ENCODE peak calls at places on chromosome 16, in eight cellular contexts. One of them, this sample, is unnamed.
A peak's percentile ranks its signal among the peaks of the same experiment; 100 is the strongest.

GRCh38 chr16:19148189-19148588 is 19.9 kb upstream of the SYT17 start:
- DNase-seq in naive thymus-derived CD4-positive, alpha-beta T cell: no peak
- DNase-seq in CD8-positive, alpha-beta T cell: no peak
- DNase-seq in H1: no peak
- DNase-seq in Caco-2: no peak
- DNase-seq in CD4-positive, alpha-beta memory T cell: no peak
- DNase-seq in GM12878: no peak
- DNase-seq in effector memory CD4-positive, alpha-beta T cell: no peak
- DNase-seq in this sample: no peak

GRCh38 chr16:3458852-3459361 is 15.4 kb downstream of the NAA60 start:
- DNase-seq in H1: no peak
- DNase-seq in CD8-positive, alpha-beta T cell: no peak
- DNase-seq in GM12878: no peak
- DNase-seq in Caco-2: peak; percentile 61
- DNase-seq in naive thymus-derived CD4-positive, alpha-beta T cell: peak; percentile 9
- DNase-seq in CD4-positive, alpha-beta memory T cell: peak; percentile 26
- DNase-seq in effector memory CD4-positive, alpha-beta T cell: no peak
- DNase-seq in this sample: no peak

GRCh38 chr16:70576431-70577255 is 53.0 kb downstream of the SF3B3 start:
- DNase-seq in CD8-positive, alpha-beta T cell: no peak
- DNase-seq in CD4-positive, alpha-beta memory T cell: no peak
- DNase-seq in naive thymus-derived CD4-positive, alpha-beta T cell: no peak
- DNase-seq in H1: no peak
- DNase-seq in effector memory CD4-positive, alpha-beta T cell: no peak
- DNase-seq in Caco-2: no peak
- DNase-seq in GM12878: peak; percentile 62
- DNase-seq in this sample: no peak

GRCh38 chr16:85066346-85066885 is 38.8 kb downstream of the KIAA0513 start:
- DNase-seq in GM12878: no peak
- DNase-seq in H1: no peak
- DNase-seq in naive thymus-derived CD4-positive, alpha-beta T cell: no peak
- DNase-seq in CD4-positive, alpha-beta memory T cell: no peak
- DNase-seq in CD8-positive, alpha-beta T cell: no peak
- DNase-seq in Caco-2: no peak
- DNase-seq in effector memory CD4-positive, alpha-beta T cell: no peak
- DNase-seq in this sample: peak; percentile 28

GRCh38 chr16:4414187-4414909 is 2.0 kb downstream of the CORO7 start:
- DNase-seq in H1: no peak
- DNase-seq in effector memory CD4-positive, alpha-beta T cell: peak; percentile 83
- DNase-seq in CD4-positive, alpha-beta memory T cell: peak; percentile 96
- DNase-seq in naive thymus-derived CD4-positive, alpha-beta T cell: peak; percentile 92
- DNase-seq in CD8-positive, alpha-beta T cell: peak; percentile 69
- DNase-seq in Caco-2: no peak
- DNase-seq in GM12878: peak; percentile 98
- DNase-seq in this sample: no peak

GRCh38 chr16:1775006-1775845 is 2.3 kb upstream of the MRPS34 start:
- DNase-seq in Caco-2: no peak
- DNase-seq in naive thymus-derived CD4-positive, alpha-beta T cell: no peak
- DNase-seq in GM12878: no peak
- DNase-seq in CD4-positive, alpha-beta memory T cell: no peak
- DNase-seq in H1: no peak
- DNase-seq in effector memory CD4-positive, alpha-beta T cell: no peak
- DNase-seq in CD8-positive, alpha-beta T cell: no peak
- DNase-seq in this sample: no peak

GRCh38 chr16:66026931-66027330 is 339.6 kb upstream of the CDH5 start:
- DNase-seq in GM12878: no peak
- DNase-seq in effector memory CD4-positive, alpha-beta T cell: no peak
- DNase-seq in H1: no peak
- DNase-seq in Caco-2: no peak
- DNase-seq in CD8-positive, alpha-beta T cell: no peak
- DNase-seq in CD4-positive, alpha-beta memory T cell: no peak
- DNase-seq in naive thymus-derived CD4-positive, alpha-beta T cell: no peak
- DNase-seq in this sample: no peak

GRCh38 chr16:29809850-29810698 is 1.9 kb upstream of the PRRT2 start:
- DNase-seq in CD8-positive, alpha-beta T cell: peak; percentile 55
- DNase-seq in Caco-2: no peak
- DNase-seq in CD4-positive, alpha-beta memory T cell: peak; percentile 54
- DNase-seq in GM12878: no peak
- DNase-seq in effector memory CD4-positive, alpha-beta T cell: no peak
- DNase-seq in naive thymus-derived CD4-positive, alpha-beta T cell: peak; percentile 33
- DNase-seq in H1: no peak
- DNase-seq in this sample: no peak

GRCh38 chr16:85554114-85554790 is 58.9 kb upstream of the GSE1 start:
- DNase-seq in H1: no peak
- DNase-seq in CD8-positive, alpha-beta T cell: peak; percentile 59
- DNase-seq in CD4-positive, alpha-beta memory T cell: peak; percentile 80
- DNase-seq in naive thymus-derived CD4-positive, alpha-beta T cell: peak; percentile 62
- DNase-seq in Caco-2: peak; percentile 62
- DNase-seq in effector memory CD4-positive, alpha-beta T cell: peak; percentile 72
- DNase-seq in GM12878: peak; percentile 85
- DNase-seq in this sample: peak; percentile 80

GRCh38 chr16:78705694-78706093 is 606.2 kb downstream of the WWOX start:
- DNase-seq in CD8-positive, alpha-beta T cell: no peak
- DNase-seq in CD4-positive, alpha-beta memory T cell: peak; percentile 47
- DNase-seq in H1: no peak
- DNase-seq in Caco-2: no peak
- DNase-seq in effector memory CD4-positive, alpha-beta T cell: no peak
- DNase-seq in GM12878: peak; percentile 9
- DNase-seq in naive thymus-derived CD4-positive, alpha-beta T cell: peak; percentile 26
- DNase-seq in this sample: no peak

GRCh38 chr16:27404163-27404823 is 2.3 kb downstream of the IL21R start:
- DNase-seq in Caco-2: no peak
- DNase-seq in effector memory CD4-positive, alpha-beta T cell: no peak
- DNase-seq in naive thymus-derived CD4-positive, alpha-beta T cell: no peak
- DNase-seq in H1: no peak
- DNase-seq in CD8-positive, alpha-beta T cell: no peak
- DNase-seq in CD4-positive, alpha-beta memory T cell: no peak
- DNase-seq in GM12878: no peak
- DNase-seq in this sample: no peak

DNA sequence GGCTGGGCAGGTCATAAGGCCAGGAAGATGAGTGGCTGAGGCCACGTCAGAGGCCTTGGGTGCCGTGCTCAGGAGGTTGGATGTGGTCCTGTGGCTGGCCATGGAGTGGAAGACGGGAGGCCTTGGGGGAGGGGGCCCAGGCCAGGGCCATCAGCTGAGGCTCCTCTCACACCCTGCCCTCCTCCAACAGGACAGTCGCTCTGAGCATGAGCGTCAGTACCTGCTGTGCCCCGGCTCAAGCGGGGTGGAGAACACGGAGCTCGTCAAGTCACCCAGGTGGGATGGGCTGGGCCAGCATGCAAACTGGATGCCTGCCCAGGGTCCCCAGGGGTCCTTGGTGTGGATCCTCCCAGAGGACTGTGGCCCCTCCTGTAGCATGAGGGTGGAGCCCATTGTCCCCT is 19.2 kb downstream of the POLR3E start:
- DNase-seq in CD8-positive, alpha-beta T cell: no peak
- DNase-seq in H1: no peak
- DNase-seq in CD4-positive, alpha-beta memory T cell: no peak
- DNase-seq in naive thymus-derived CD4-positive, alpha-beta T cell: no peak
- DNase-seq in Caco-2: no peak
- DNase-seq in GM12878: no peak
- DNase-seq in effector memory CD4-positive, alpha-beta T cell: no peak
- DNase-seq in this sample: no peak
- H3K4me3 ChIP-seq in CD8-positive, alpha-beta T cell: no peak overlapping the region
- H3K4me3 ChIP-seq in H1: no peak overlapping the region
- H3K4me3 ChIP-seq in CD4-positive, alpha-beta memory T cell: no peak overlapping the region
- H3K4me3 ChIP-seq in naive thymus-derived CD4-positive, alpha-beta T cell: no peak overlapping the region
- H3K4me3 ChIP-seq in Caco-2: no peak overlapping the region
- H3K4me3 ChIP-seq in GM12878: no peak overlapping the region
- H3K4me3 ChIP-seq in effector memory CD4-positive, alpha-beta T cell: no peak overlapping the region
- H3K4me3 ChIP-seq in this sample: no peak overlapping the region

GRCh38 chr16:67767953-67768352 is 38.4 kb downstream of the RANBP10 start:
- DNase-seq in naive thymus-derived CD4-positive, alpha-beta T cell: no peak
- DNase-seq in Caco-2: no peak
- DNase-seq in GM12878: no peak
- DNase-seq in H1: no peak
- DNase-seq in CD4-positive, alpha-beta memory T cell: no peak
- DNase-seq in CD8-positive, alpha-beta T cell: no peak
- DNase-seq in effector memory CD4-positive, alpha-beta T cell: no peak
- DNase-seq in this sample: no peak

GRCh38 chr16:67773099-67773498 is 33.3 kb downstream of the RANBP10 start:
- DNase-seq in Caco-2: no peak
- DNase-seq in CD8-positive, alpha-beta T cell: no peak
- DNase-seq in H1: no peak
- DNase-seq in effector memory CD4-positive, alpha-beta T cell: no peak
- DNase-seq in GM12878: no peak
- DNase-seq in naive thymus-derived CD4-positive, alpha-beta T cell: no peak
- DNase-seq in CD4-positive, alpha-beta memory T cell: no peak
- DNase-seq in this sample: no peak

GRCh38 chr16:67773569-67774456 is 32.5 kb downstream of the RANBP10 start:
- DNase-seq in Caco-2: no peak
- DNase-seq in H1: no peak
- DNase-seq in CD4-positive, alpha-beta memory T cell: no peak
- DNase-seq in effector memory CD4-positive, alpha-beta T cell: no peak
- DNase-seq in CD8-positive, alpha-beta T cell: no peak
- DNase-seq in GM12878: no peak
- DNase-seq in naive thymus-derived CD4-positive, alpha-beta T cell: no peak
- DNase-seq in this sample: no peak

GRCh38 chr16:67774457-67774853 is 31.9 kb downstream of the RANBP10 start:
- DNase-seq in H1: no peak
- DNase-seq in naive thymus-derived CD4-positive, alpha-beta T cell: no peak
- DNase-seq in CD4-positive, alpha-beta memory T cell: no peak
- DNase-seq in CD8-positive, alpha-beta T cell: no peak
- DNase-seq in effector memory CD4-positive, alpha-beta T cell: no peak
- DNase-seq in Caco-2: no peak
- DNase-seq in GM12878: no peak
- DNase-seq in this sample: no peak

GRCh38 chr16:67770371-67770991 is 35.9 kb downstream of the RANBP10 start:
- DNase-seq in Caco-2: no peak
- DNase-seq in effector memory CD4-positive, alpha-beta T cell: no peak
- DNase-seq in H1: no peak
- DNase-seq in CD4-positive, alpha-beta memory T cell: no peak
- DNase-seq in naive thymus-derived CD4-positive, alpha-beta T cell: no peak
- DNase-seq in CD8-positive, alpha-beta T cell: no peak
- DNase-seq in GM12878: no peak
- DNase-seq in this sample: peak; percentile 8
- H3K27me3 ChIP-seq in Caco-2: no peaks in the 10 kb centered on the region
- H3K27me3 ChIP-seq in effector memory CD4-positive, alpha-beta T cell: no peaks in the 10 kb centered on the region
- H3K27me3 ChIP-seq in H1: no peaks in the 10 kb centered on the region
- H3K27me3 ChIP-seq in CD4-positive, alpha-beta memory T cell: no peaks in the 10 kb centered on the region
- H3K27me3 ChIP-seq in naive thymus-derived CD4-positive, alpha-beta T cell: no peaks in the 10 kb centered on the region
- H3K27me3 ChIP-seq in CD8-positive, alpha-beta T cell: no peaks in the 10 kb centered on the region
- H3K27me3 ChIP-seq in GM12878: no peaks in the 10 kb centered on the region
- H3K27me3 ChIP-seq in this sample: no peaks in the 10 kb centered on the region

DNA sequence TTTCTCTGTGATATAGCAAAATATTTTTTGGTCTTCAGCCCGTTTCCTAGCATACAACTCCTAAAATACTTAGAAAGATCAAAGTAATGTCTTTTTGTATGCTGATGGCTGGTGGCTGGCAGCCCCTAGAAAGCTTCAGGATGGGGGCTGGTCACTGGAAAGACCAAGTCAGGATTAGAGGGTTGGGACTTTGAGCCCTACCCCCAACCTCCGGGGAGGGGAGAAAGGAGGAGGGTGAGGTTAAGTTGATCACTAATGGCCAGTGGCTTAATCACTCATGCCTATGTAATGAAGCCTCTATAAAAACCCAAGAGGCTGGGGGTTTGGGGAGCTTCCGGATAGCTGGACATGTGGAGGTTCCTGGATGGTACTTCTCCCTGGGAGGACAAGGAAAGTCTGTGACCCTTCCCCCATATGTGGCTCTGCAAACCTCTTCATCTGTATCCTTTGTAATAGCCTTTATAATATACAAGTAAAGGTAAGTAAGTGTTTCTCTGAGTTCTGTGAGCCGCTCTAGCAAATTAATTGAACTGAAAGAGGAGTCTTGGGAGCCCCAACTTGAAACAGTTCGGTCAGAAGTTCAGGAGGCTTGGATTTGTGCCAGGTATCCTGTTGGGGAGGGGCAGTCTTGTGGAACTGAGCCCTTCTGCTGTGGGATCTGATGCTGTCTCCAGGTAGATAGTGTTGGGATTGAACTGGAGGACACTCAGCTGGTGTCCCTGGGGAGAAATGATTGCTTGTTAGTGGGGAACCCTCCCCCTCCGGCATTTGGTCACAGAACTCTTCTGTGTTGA is 3.5 kb downstream of the SLC7A6 start:
- DNase-seq in CD4-positive, alpha-beta memory T cell: no peak
- DNase-seq in H1: no peak
- DNase-seq in Caco-2: no peak
- DNase-seq in effector memory CD4-positive, alpha-beta T cell: no peak
- DNase-seq in CD8-positive, alpha-beta T cell: no peak
- DNase-seq in GM12878: no peak
- DNase-seq in naive thymus-derived CD4-positive, alpha-beta T cell: no peak
- DNase-seq in this sample: no peak
- H3K36me3 ChIP-seq in CD4-positive, alpha-beta memory T cell: no peaks in the 10 kb centered on the region
- H3K36me3 ChIP-seq in H1: no peaks in the 10 kb centered on the region
- H3K36me3 ChIP-seq in Caco-2: no peaks in the 10 kb centered on the region
- H3K36me3 ChIP-seq in effector memory CD4-positive, alpha-beta T cell: no peaks in the 10 kb centered on the region
- H3K36me3 ChIP-seq in CD8-positive, alpha-beta T cell: no peaks in the 10 kb centered on the region
- H3K36me3 ChIP-seq in GM12878: peaks cover 3% of the 10 kb centered on the region
- H3K36me3 ChIP-seq in naive thymus-derived CD4-positive, alpha-beta T cell: no peaks in the 10 kb centered on the region
- H3K36me3 ChIP-seq in this sample: no peaks in the 10 kb centered on the region

DNA sequence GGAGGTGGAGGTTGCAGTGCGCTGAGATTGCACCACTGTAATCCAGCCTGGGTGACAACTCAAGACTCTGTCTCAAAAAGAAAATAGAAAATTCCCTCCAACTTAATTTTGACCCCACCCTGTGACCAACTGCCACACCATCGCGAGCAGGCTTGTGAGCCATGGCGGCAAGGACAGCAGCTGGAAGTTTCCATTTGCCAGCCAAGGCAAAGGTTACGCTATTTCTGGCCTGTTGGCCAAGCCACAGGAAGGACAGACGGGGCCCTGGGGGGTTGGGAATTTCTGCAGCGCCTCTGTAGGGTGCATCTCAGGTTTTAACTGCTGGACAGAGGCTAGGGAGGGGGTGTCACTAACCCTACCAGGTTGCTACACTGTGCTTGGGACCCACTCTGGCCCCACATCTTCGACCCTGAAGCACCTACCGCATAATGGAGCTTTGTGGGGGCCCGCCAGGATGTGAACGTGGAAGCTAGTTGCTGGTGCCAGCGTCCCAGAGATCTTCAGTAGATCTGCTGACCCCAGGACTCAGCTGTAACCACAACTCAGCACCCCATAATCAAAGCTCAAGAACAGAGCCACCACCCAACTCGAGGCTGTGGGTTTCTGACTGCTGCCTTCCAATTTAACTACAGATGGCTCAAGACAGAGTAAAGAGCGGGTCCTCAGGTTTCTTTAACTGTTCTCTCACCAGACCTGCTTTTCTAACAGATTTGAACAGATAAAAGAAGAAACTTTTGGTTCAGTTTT is 11.0 kb downstream of the KIFC3 start:
- DNase-seq in Caco-2: no peak
- DNase-seq in H1: no peak
- DNase-seq in naive thymus-derived CD4-positive, alpha-beta T cell: no peak
- DNase-seq in CD8-positive, alpha-beta T cell: no peak
- DNase-seq in effector memory CD4-positive, alpha-beta T cell: no peak
- DNase-seq in CD4-positive, alpha-beta memory T cell: no peak
- DNase-seq in GM12878: no peak
- DNase-seq in this sample: peak; percentile 46
- H3K4me3 ChIP-seq in Caco-2: no peak overlapping the region
- H3K4me3 ChIP-seq in H1: no peak overlapping the region
- H3K4me3 ChIP-seq in naive thymus-derived CD4-positive, alpha-beta T cell: no peak overlapping the region
- H3K4me3 ChIP-seq in CD8-positive, alpha-beta T cell: no peak overlapping the region
- H3K4me3 ChIP-seq in effector memory CD4-positive, alpha-beta T cell: no peak overlapping the region
- H3K4me3 ChIP-seq in CD4-positive, alpha-beta memory T cell: no peak overlapping the region
- H3K4me3 ChIP-seq in GM12878: no peak overlapping the region
- H3K4me3 ChIP-seq in this sample: no peak overlapping the region